ENCODE peak calls at places on chromosomes 11 and 22, in nine cellular contexts. F is GM04503; P is AML-193; C is cardiac fibroblast; Z is NCI-H1694 treated with DMSO at 0.1 percent for 48 hours; L is fibroblast of lung; J is colonic mucosa; T is cardiac muscle cell; E is naive thymus-derived CD4-positive, alpha-beta T cell. W is an unnamed sample.

GRCh38 chr11:16148301-16148787 is 208.0 kb downstream of the SOX6 start:
- DNase-seq in Z (no peak), F (no peak), L (no peak), C (peak), E (no peak), J (no peak), T (peak), P (no peak), W (no peak)

GRCh38 chr22:37465721-37466120 is 20.5 kb downstream of the MFNG start:
- DNase-seq in L (no peak), F (no peak), P (no peak), E (no peak), C (no peak), J (no peak), Z (peak), T (no peak), W (no peak)

GRCh38 chr22:24091551-24092420 is 80.7 kb downstream of the CABIN1 start:
- DNase-seq in Z (no peak), C (no peak), F (no peak), J (no peak), T (no peak), P (no peak), E (no peak), L (no peak), W (no peak)

GRCh38 chr22:27193215-27193614 is 535.8 kb downstream of the MIAT start:
- DNase-seq in E (no peak), C (no peak), T (no peak), F (no peak), Z (no peak), L (no peak), J (no peak), P (no peak), W (no peak)

GRCh38 chr22:42443240-42444059 is 11.2 kb upstream of the NFAM1 start:
- DNase-seq in E (no peak), L (no peak), P (no peak), Z (no peak), F (no peak), J (no peak), T (peak), C (no peak), W (no peak)

GRCh38 chr11:134343646-134344045 is 11.9 kb downstream of the GLB1L2 start:
- DNase-seq in E (no peak), L (no peak), T (no peak), P (no peak), J (no peak), Z (no peak), C (no peak), F (no peak), W (no peak)

GRCh38 chr22:42925598-42925997 is 68.5 kb upstream of the ARFGAP3 start:
- DNase-seq in F (no peak), L (no peak), E (no peak), T (no peak), Z (no peak), P (no peak), J (no peak), C (no peak), W (no peak)

GRCh38 chr11:76030286-76030685 is 176.0 kb downstream of the WNT11 start:
- DNase-seq in E (no peak), Z (no peak), F (no peak), C (peak), L (peak), J (no peak), P (no peak), T (peak), W (no peak)

GRCh38 chr22:21106000-21106399 is 60.3 kb downstream of the LRRC74B start:
- DNase-seq in J (no peak), L (no peak), C (no peak), T (no peak), F (no peak), Z (no peak), E (no peak), P (no peak), W (no peak)

GRCh38 chr11:116454020-116454645 is 318.7 kb downstream of the BUD13 start:
- DNase-seq in J (peak), E (no peak), F (peak), T (peak), P (peak), L (peak), C (peak), Z (no peak), W (no peak)

GRCh38 chr22:46525681-46526483 is 11.5 kb downstream of the CELSR1 start:
- DNase-seq in F (no peak), J (no peak), E (no peak), L (no peak), T (no peak), Z (no peak), C (no peak), P (no peak), W (no peak)

GRCh38 chr11:5013012-5013411 is 18.4 kb downstream of the OR51L1 start:
- DNase-seq in F (no peak), J (no peak), L (no peak), Z (no peak), P (no peak), C (no peak), E (no peak), T (no peak), W (no peak)

GRCh38 chr22:44524806-44525205 is 26.8 kb upstream of the RTL6 start:
- DNase-seq in P (no peak), J (no peak), C (no peak), E (no peak), F (no peak), T (peak), Z (no peak), L (no peak), W (no peak)

GRCh38 chr22:24244144-24244787 is 616 bp downstream of the GGT5 start:
- DNase-seq in Z (no peak), P (no peak), T (peak), J (no peak), L (peak), F (no peak), C (peak), E (no peak), W (peak)

GRCh38 chr11:843818-844692 is 1.4 kb downstream of the TSPAN4 start:
- DNase-seq in P (peak), T (peak), E (no peak), F (peak), J (peak), C (peak), Z (no peak), L (peak), W (no peak)

GRCh38 chr22:27474711-27475547 is 326.6 kb downstream of the MN1 start:
- DNase-seq in P (no peak), T (peak), C (peak), F (no peak), J (no peak), L (peak), Z (no peak), E (no peak), W (no peak)

GRCh38 chr11:1749020-1749758 is 1.2 kb downstream of the IFITM10 start:
- DNase-seq in E (no peak), C (peak), J (no peak), F (no peak), T (peak), P (no peak), L (peak), Z (no peak), W (no peak)

GRCh38 chr11:100741866-100742625 is 55.0 kb downstream of the ARHGAP42 start:
- DNase-seq in C (no peak), J (no peak), E (no peak), F (no peak), P (peak), L (peak), T (no peak), Z (no peak), W (no peak)

GRCh38 chr11:1618231-1618630 is 3.7 kb downstream of the KRTAP5-4 start:
- DNase-seq in L (no peak), Z (no peak), P (no peak), F (no peak), E (no peak), C (no peak), T (no peak), J (no peak), W (no peak)